ENCODE peak calls at places on chromosomes 4 and X, in six cellular contexts. N is EL, I is GM12891, G is Caki2, Q is upper lobe of left lung, L is uterus. V is an unnamed sample.

GRCh38 chrX:153439977-153440376 is 5.9 kb downstream of the TREX2 start:
- DNase-seq in N (no peak), I (no peak), G (no peak), Q (no peak), L (no peak), V (no peak)

GRCh38 chr4:26176621-26177121 is 144.1 kb upstream of the RBPJ start:
- DNase-seq in N (peak), I (no peak), G (no peak), Q (no peak), L (no peak), V (no peak)

GRCh38 chr4:5808081-5808741 is 84.7 kb downstream of the CRMP1 start:
- DNase-seq in N (peak), I (no peak), G (no peak), Q (no peak), L (no peak), V (no peak)

GRCh38 chr4:158128540-158128939 is 44.3 kb downstream of the GASK1B start:
- DNase-seq in N (no peak), I (no peak), G (no peak), Q (no peak), L (no peak), V (no peak)

GRCh38 chrX:107561468-107562215 is 66.7 kb upstream of the PRPS1 start:
- DNase-seq in N (peak), I (no peak), G (no peak), Q (no peak), L (no peak), V (no peak)

GRCh38 chrX:49956313-49956712 is 33.9 kb downstream of the CLCN5 start:
- DNase-seq in N (no peak), I (no peak), G (no peak), Q (no peak), L (no peak), V (no peak)

GRCh38 chr4:89203902-89204301 is 92.6 kb downstream of the TIGD2 start:
- DNase-seq in N (no peak), I (no peak), G (no peak), Q (no peak), L (no peak), V (no peak)

GRCh38 chrX:138082881-138083280 is 517.0 kb downstream of the ZIC3 start:
- DNase-seq in N (no peak), I (no peak), G (no peak), Q (no peak), L (no peak), V (no peak)

GRCh38 chr4:180637616-180638015 is 1605.6 kb upstream of the TENM3 start:
- DNase-seq in N (no peak), I (no peak), G (no peak), Q (no peak), L (no peak), V (no peak)

GRCh38 chrX:147646949-147647717 is 264.6 kb upstream of the FMR1 start:
- DNase-seq in N (no peak), I (no peak), G (no peak), Q (no peak), L (no peak), V (no peak)

GRCh38 chr4:115154826-115155225 is 41.4 kb upstream of the NDST4 start:
- DNase-seq in N (no peak), I (no peak), G (no peak), Q (no peak), L (no peak), V (no peak)

GRCh38 chr4:55251896-55252295 is 94.1 kb upstream of the SRD5A3 start:
- DNase-seq in N (no peak), I (no peak), G (no peak), Q (no peak), L (no peak), V (no peak)

GRCh38 chrX:122184791-122185190 is 999.3 kb upstream of the GRIA3 start:
- DNase-seq in N (no peak), I (no peak), G (no peak), Q (no peak), L (no peak), V (no peak)

GRCh38 chrX:27336466-27337091 is 126.6 kb downstream of the PPP4R3C start:
- DNase-seq in N (no peak), I (peak), G (peak), Q (no peak), L (no peak), V (peak)

GRCh38 chr4:139144161-139144859 is 32.7 kb downstream of the ELF2 start:
- DNase-seq in N (peak), I (no peak), G (no peak), Q (no peak), L (peak), V (peak)

GRCh38 chr4:89099034-89099433 is 12.3 kb upstream of the TIGD2 start:
- DNase-seq in N (no peak), I (no peak), G (no peak), Q (no peak), L (no peak), V (no peak)

GRCh38 chrX:4978613-4979012 is 1250.1 kb downstream of the NLGN4X start:
- DNase-seq in N (no peak), I (no peak), G (no peak), Q (no peak), L (no peak), V (no peak)

GRCh38 chrX:57227691-57228090 is 58.8 kb upstream of the FAAH2 start:
- DNase-seq in N (no peak), I (no peak), G (peak), Q (no peak), L (no peak), V (no peak)

GRCh38 chr4:153564630-153565525 is 98.7 kb downstream of the TMEM131L start:
- DNase-seq in N (peak), I (no peak), G (peak), Q (no peak), L (no peak), V (peak)

GRCh38 chr4:176780995-176781738 is 11.6 kb downstream of the VEGFC start:
- DNase-seq in N (peak), I (no peak), G (no peak), Q (no peak), L (no peak), V (no peak)

GRCh38 chrX:8374041-8374825 is 90.4 kb upstream of the VCX3B start:
- DNase-seq in N (peak), I (no peak), G (peak), Q (no peak), L (no peak), V (no peak)

GRCh38 chrX:27132851-27133250 is 330.3 kb downstream of the PPP4R3C start:
- DNase-seq in N (no peak), I (no peak), G (no peak), Q (no peak), L (no peak), V (no peak)

GRCh38 chr4:94722748-94723147 is 35.0 kb upstream of the BMPR1B start:
- DNase-seq in N (no peak), I (no peak), G (no peak), Q (no peak), L (no peak), V (no peak)

GRCh38 chrX:107324493-107325310 is 118.3 kb downstream of the DNAAF6 start:
- DNase-seq in N (peak), I (peak), G (peak), Q (peak), L (peak), V (no peak)

GRCh38 chr4:7804759-7805385 is 134.8 kb downstream of the AFAP1 start:
- DNase-seq in N (no peak), I (no peak), G (no peak), Q (no peak), L (no peak), V (no peak)

GRCh38 chr4:23889814-23890269 is at the start of gene PPARGC1A:
- DNase-seq in N (peak), I (no peak), G (peak), Q (peak), L (peak), V (peak)

GRCh38 chrX:17413228-17413627 is 38.2 kb downstream of the NHS start:
- DNase-seq in N (peak), I (no peak), G (peak), Q (no peak), L (no peak), V (no peak)

GRCh38 chr4:59818656-59819055 is 1381.5 kb upstream of the ADGRL3 start:
- DNase-seq in N (no peak), I (no peak), G (peak), Q (no peak), L (no peak), V (no peak)

GRCh38 chr4:69485130-69485529 is 10.6 kb downstream of the UGT2B4 start:
- DNase-seq in N (no peak), I (no peak), G (no peak), Q (no peak), L (no peak), V (no peak)

GRCh38 chr4:140662082-140662869 is 93.5 kb upstream of the UCP1 start:
- DNase-seq in N (peak), I (no peak), G (no peak), Q (no peak), L (no peak), V (no peak)